ENCODE peak calls at places on chromosomes 1 and 21, in seven cellular contexts. M, K, A, X, W, P and T are unnamed samples. For H3K9me3, the result is how much of the 10 kb centered on the place peaks cover.

GRCh38 chr1:202569393-202570322 is 140.6 kb downstream of the SYT2 start:
- DNase-seq in M (no peak), K (no peak), A (no peak), X (no peak), W (no peak), P (no peak), T (no peak)

GRCh38 chr1:210932104-210932503 is 201.8 kb downstream of the KCNH1 start:
- DNase-seq in M (no peak), K (no peak), A (no peak), X (no peak), W (no peak), P (no peak), T (no peak)

GRCh38 chr1:228045405-228045804 is 37.1 kb upstream of the ARF1 start:
- DNase-seq in M (no peak), K (no peak), A (no peak), X (no peak), W (no peak), P (no peak), T (no peak)

GRCh38 chr1:25031601-25031965 is 101.5 kb upstream of the RUNX3 start:
- DNase-seq in M (no peak), K (no peak), A (no peak), X (no peak), W (no peak), P (no peak), T (no peak)

GRCh38 chr1:157438236-157439012 is 113.9 kb downstream of the FCRL5 start:
- DNase-seq in M (no peak), K (no peak), A (no peak), X (no peak), W (no peak), P (no peak), T (no peak)

GRCh38 chr1:110675060-110675791 is 486 bp upstream of the KCNA3 start:
- DNase-seq in M (peak), K (no peak), A (no peak), X (no peak), W (peak), P (no peak), T (no peak)

GRCh38 chr1:200739499-200740290 is 1.0 kb downstream of the CAMSAP2 start:
- DNase-seq in M (peak), K (no peak), A (peak), X (peak), W (peak), P (peak), T (peak)

GRCh38 chr1:211874521-211875347 is 44.2 kb upstream of the LPGAT1 start:
- DNase-seq in M (peak), K (no peak), A (peak), X (no peak), W (no peak), P (no peak), T (no peak)

GRCh38 chr1:9371391-9371935 is 78.8 kb downstream of the SPSB1 start:
- DNase-seq in M (no peak), K (peak), A (no peak), X (peak), W (peak), P (peak), T (no peak)

GRCh38 chr1:185926562-185926961 is 192.4 kb downstream of the HMCN1 start:
- DNase-seq in M (no peak), K (no peak), A (no peak), X (no peak), W (no peak), P (no peak), T (no peak)

GRCh38 chr1:84370831-84371394 is 27.4 kb upstream of the DNASE2B start:
- DNase-seq in M (no peak), K (peak), A (no peak), X (no peak), W (no peak), P (no peak), T (no peak)

GRCh38 chr1:202505356-202505755 is 156.9 kb downstream of the PPP1R12B start:
- DNase-seq in M (no peak), K (no peak), A (no peak), X (no peak), W (peak), P (peak), T (no peak)

GRCh38 chr1:23995431-23995837 is 15.3 kb upstream of the SRSF10 start:
- DNase-seq in M (no peak), K (no peak), A (no peak), X (no peak), W (no peak), P (no peak), T (no peak)

GRCh38 chr1:206505702-206506375 is 1.5 kb upstream of the RASSF5 start:
- DNase-seq in M (no peak), K (peak), A (no peak), X (no peak), W (no peak), P (no peak), T (no peak)

GRCh38 chr1:161932668-161933067 is 91.0 kb downstream of the OLFML2B start:
- DNase-seq in M (no peak), K (peak), A (no peak), X (no peak), W (no peak), P (no peak), T (no peak)

GRCh38 chr1:114108741-114109255 is 44.9 kb downstream of the SYT6 start:
- DNase-seq in M (no peak), K (no peak), A (no peak), X (no peak), W (no peak), P (no peak), T (no peak)

GRCh38 chr1:17606826-17607440 is 67.4 kb downstream of the ARHGEF10L start:
- DNase-seq in M (no peak), K (peak), A (peak), X (peak), W (peak), P (peak), T (no peak)

GRCh38 chr1:181149326-181150000 is 61.0 kb downstream of the IER5 start:
- DNase-seq in M (no peak), K (no peak), A (no peak), X (no peak), W (no peak), P (no peak), T (peak)

DNA sequence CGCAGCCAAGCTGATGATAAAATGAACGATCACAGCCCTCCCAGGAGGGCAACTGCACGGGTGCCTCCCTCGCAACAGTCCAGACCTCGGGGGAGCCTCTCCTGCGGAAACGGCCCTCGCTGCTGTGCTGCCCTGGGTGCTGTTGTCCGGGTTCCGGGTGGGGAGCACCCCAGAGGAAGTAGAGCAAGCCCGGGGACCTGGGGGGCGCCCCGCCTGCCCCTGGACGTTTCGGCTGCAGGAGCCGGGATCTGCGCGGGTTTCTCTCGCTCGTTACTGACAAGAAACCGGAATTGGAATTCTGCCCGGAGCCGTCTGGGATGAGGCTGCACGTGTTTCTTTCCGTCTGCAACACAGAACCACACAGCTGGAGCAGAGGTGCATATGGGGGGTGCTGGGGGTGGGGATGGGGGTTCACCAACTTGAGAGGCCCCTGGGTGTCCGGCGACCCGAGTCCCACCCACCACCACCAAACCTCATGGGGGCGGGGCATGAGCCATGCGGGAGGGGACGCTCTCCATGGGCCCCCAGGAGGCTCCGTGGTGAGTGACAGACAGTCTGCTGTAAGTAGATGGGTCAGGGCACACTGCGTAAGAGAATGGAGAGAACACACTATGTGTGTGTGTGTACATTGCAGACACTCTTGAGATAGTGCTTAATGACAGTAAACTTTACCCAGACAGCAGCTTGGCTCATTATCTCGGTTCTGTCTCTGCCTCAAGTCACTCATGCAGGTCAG is 261.4 kb upstream of the C1orf174 start:
- DNase-seq in M (no peak), K (no peak), A (no peak), X (no peak), W (no peak), P (no peak), T (no peak)
- H3K9me3 ChIP-seq in M (under half), K (under half), A (under half), X (under half), W (under half), P (under half), T (under half)

DNA sequence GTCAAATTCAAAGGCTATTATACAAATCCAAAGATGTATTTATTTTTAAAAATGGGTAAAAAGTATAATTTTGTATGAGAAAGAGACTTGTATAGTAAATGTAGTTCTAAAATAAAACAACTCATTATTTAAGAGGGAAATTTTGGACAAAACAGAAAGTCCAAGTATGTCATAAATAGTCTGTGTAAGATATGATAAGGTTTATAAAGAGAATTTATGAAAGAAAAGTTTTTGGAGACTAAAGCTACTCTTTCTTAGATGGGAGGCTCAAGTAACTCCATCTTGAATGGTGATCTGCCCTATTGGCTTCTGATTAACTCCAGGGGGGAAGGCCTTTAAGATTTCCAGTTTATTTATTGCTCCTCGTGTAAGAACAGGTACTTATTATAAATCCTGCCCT is 14.7 kb upstream of the OR2T27 start:
- DNase-seq in M (no peak), K (no peak), A (no peak), X (no peak), W (no peak), P (no peak), T (no peak)
- H3K9me3 ChIP-seq in M (under half), K (under half), A (under half), X (under half), W (under half), P (under half), T (under half)

GRCh38 chr1:4959216-4959615 is 304.8 kb downstream of the AJAP1 start:
- DNase-seq in M (no peak), K (no peak), A (no peak), X (no peak), W (no peak), P (no peak), T (no peak)
- H3K9me3 ChIP-seq in M (under half), K (under half), A (under half), X (under half), W (under half), P (under half), T (under half)

GRCh38 chr21:9758141-9758540 is 763.2 kb upstream of the TPTE start:
- DNase-seq in M (no peak), K (no peak), A (no peak), X (no peak), W (no peak), P (no peak), T (no peak)

GRCh38 chr21:9758888-9759287 is 762.5 kb upstream of the TPTE start:
- DNase-seq in M (no peak), K (no peak), A (no peak), X (no peak), W (no peak), P (no peak), T (no peak)

GRCh38 chr21:9756677-9757076 is 764.7 kb upstream of the TPTE start:
- DNase-seq in M (no peak), K (no peak), A (no peak), X (no peak), W (no peak), P (no peak), T (no peak)

GRCh38 chr21:9760398-9761074 is 760.8 kb upstream of the TPTE start:
- DNase-seq in M (no peak), K (no peak), A (no peak), X (no peak), W (no peak), P (no peak), T (no peak)

DNA sequence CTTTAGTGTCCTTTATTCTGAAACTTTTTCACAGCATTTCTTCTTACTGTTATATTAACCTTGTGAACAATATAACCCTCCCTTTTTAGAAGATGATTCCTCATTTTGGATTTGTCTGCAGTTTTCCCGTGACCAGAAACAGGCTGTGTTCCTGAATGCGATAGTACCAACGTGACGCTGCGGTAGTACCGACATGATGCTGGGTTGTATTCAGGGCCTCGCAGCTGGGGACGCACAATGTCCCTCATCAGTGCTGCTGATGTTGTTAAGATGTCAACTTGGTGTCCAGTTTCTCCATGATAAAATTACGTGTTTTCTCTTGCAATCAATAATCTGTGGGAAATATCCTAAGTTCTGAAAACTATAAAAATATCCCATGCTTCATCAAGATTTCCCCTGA is 761.4 kb upstream of the TPTE start:
- DNase-seq in M (no peak), K (no peak), A (no peak), X (no peak), W (no peak), P (no peak), T (no peak)
- H3K9me3 ChIP-seq in M (under half), K (half or more), A (under half), X (under half), W (half or more), P (under half), T (under half)